ENCODE peak calls at places on chromosomes 2 and 18, in nine cellular contexts. One of them, this sample, is unnamed.
A peak's percentile ranks its signal among the peaks of the same experiment; 100 is the strongest.

GRCh38 chr2:168916329-168916672 is 15.2 kb downstream of the G6PC2 start:
- DNase-seq in astrocyte of the spinal cord: no peak
- DNase-seq in omental fat pad: no peak
- DNase-seq in NCI-H510A treated with DMSO at 0.1 percent for 48 hours: no peak
- DNase-seq in IMR-90: no peak
- DNase-seq in cardiac muscle cell: no peak
- DNase-seq in memory B cell: no peak
- DNase-seq in Caki2: no peak
- DNase-seq in stimulated activated naive CD8-positive, alpha-beta T cell treated with anti-CD3 and anti-CD28 coated beads, Interleukin-15, amount 100 ng/mL, for 72 hours: no peak
- DNase-seq in this sample: no peak

GRCh38 chr2:20421988-20422678 is 24.7 kb upstream of the RHOB start:
- DNase-seq in NCI-H510A treated with DMSO at 0.1 percent for 48 hours: no peak
- DNase-seq in stimulated activated naive CD8-positive, alpha-beta T cell treated with anti-CD3 and anti-CD28 coated beads, Interleukin-15, amount 100 ng/mL, for 72 hours: no peak
- DNase-seq in memory B cell: no peak
- DNase-seq in astrocyte of the spinal cord: peak; percentile 87
- DNase-seq in Caki2: no peak
- DNase-seq in omental fat pad: no peak
- DNase-seq in cardiac muscle cell: no peak
- DNase-seq in IMR-90: peak; percentile 82
- DNase-seq in this sample: no peak

GRCh38 chr2:207121784-207122183 is 44.0 kb downstream of the KLF7 start:
- DNase-seq in cardiac muscle cell: no peak
- DNase-seq in stimulated activated naive CD8-positive, alpha-beta T cell treated with anti-CD3 and anti-CD28 coated beads, Interleukin-15, amount 100 ng/mL, for 72 hours: no peak
- DNase-seq in NCI-H510A treated with DMSO at 0.1 percent for 48 hours: no peak
- DNase-seq in astrocyte of the spinal cord: peak; percentile 82
- DNase-seq in omental fat pad: no peak
- DNase-seq in memory B cell: no peak
- DNase-seq in IMR-90: peak; percentile 85
- DNase-seq in Caki2: peak; percentile 45
- DNase-seq in this sample: no peak

GRCh38 chr2:83915381-83915780 is 543.7 kb downstream of the SUCLG1 start:
- DNase-seq in stimulated activated naive CD8-positive, alpha-beta T cell treated with anti-CD3 and anti-CD28 coated beads, Interleukin-15, amount 100 ng/mL, for 72 hours: no peak
- DNase-seq in IMR-90: no peak
- DNase-seq in cardiac muscle cell: no peak
- DNase-seq in NCI-H510A treated with DMSO at 0.1 percent for 48 hours: no peak
- DNase-seq in omental fat pad: no peak
- DNase-seq in memory B cell: no peak
- DNase-seq in astrocyte of the spinal cord: no peak
- DNase-seq in Caki2: no peak
- DNase-seq in this sample: no peak

GRCh38 chr2:129923265-129924141 is 56.0 kb upstream of the RAB6C start:
- DNase-seq in Caki2: peak; percentile 44
- DNase-seq in omental fat pad: no peak
- DNase-seq in stimulated activated naive CD8-positive, alpha-beta T cell treated with anti-CD3 and anti-CD28 coated beads, Interleukin-15, amount 100 ng/mL, for 72 hours: peak; percentile 25
- DNase-seq in astrocyte of the spinal cord: peak; percentile 43
- DNase-seq in NCI-H510A treated with DMSO at 0.1 percent for 48 hours: peak; percentile 67
- DNase-seq in memory B cell: no peak
- DNase-seq in cardiac muscle cell: peak; percentile 73
- DNase-seq in IMR-90: peak; percentile 37
- DNase-seq in this sample: no peak

GRCh38 chr18:45793295-45793965 is 32.0 kb upstream of the SIGLEC15 start:
- DNase-seq in IMR-90: peak; percentile 93
- DNase-seq in NCI-H510A treated with DMSO at 0.1 percent for 48 hours: no peak
- DNase-seq in astrocyte of the spinal cord: peak; percentile 81
- DNase-seq in memory B cell: no peak
- DNase-seq in omental fat pad: no peak
- DNase-seq in cardiac muscle cell: no peak
- DNase-seq in stimulated activated naive CD8-positive, alpha-beta T cell treated with anti-CD3 and anti-CD28 coated beads, Interleukin-15, amount 100 ng/mL, for 72 hours: no peak
- DNase-seq in Caki2: peak; percentile 76
- DNase-seq in this sample: no peak

GRCh38 chr18:36386150-36386920 is 88.8 kb downstream of the FHOD3 start:
- DNase-seq in astrocyte of the spinal cord: no peak
- DNase-seq in NCI-H510A treated with DMSO at 0.1 percent for 48 hours: no peak
- DNase-seq in Caki2: no peak
- DNase-seq in IMR-90: no peak
- DNase-seq in omental fat pad: no peak
- DNase-seq in memory B cell: no peak
- DNase-seq in stimulated activated naive CD8-positive, alpha-beta T cell treated with anti-CD3 and anti-CD28 coated beads, Interleukin-15, amount 100 ng/mL, for 72 hours: no peak
- DNase-seq in cardiac muscle cell: no peak
- DNase-seq in this sample: no peak

GRCh38 chr18:36378194-36378593 is 80.7 kb downstream of the FHOD3 start:
- DNase-seq in omental fat pad: no peak
- DNase-seq in cardiac muscle cell: no peak
- DNase-seq in NCI-H510A treated with DMSO at 0.1 percent for 48 hours: no peak
- DNase-seq in IMR-90: no peak
- DNase-seq in stimulated activated naive CD8-positive, alpha-beta T cell treated with anti-CD3 and anti-CD28 coated beads, Interleukin-15, amount 100 ng/mL, for 72 hours: no peak
- DNase-seq in astrocyte of the spinal cord: no peak
- DNase-seq in memory B cell: no peak
- DNase-seq in Caki2: no peak
- DNase-seq in this sample: no peak

GRCh38 chr2:221166283-221166682 is 405.8 kb downstream of the EPHA4 start:
- DNase-seq in omental fat pad: no peak
- DNase-seq in Caki2: no peak
- DNase-seq in stimulated activated naive CD8-positive, alpha-beta T cell treated with anti-CD3 and anti-CD28 coated beads, Interleukin-15, amount 100 ng/mL, for 72 hours: no peak
- DNase-seq in IMR-90: peak; percentile 26
- DNase-seq in memory B cell: no peak
- DNase-seq in NCI-H510A treated with DMSO at 0.1 percent for 48 hours: no peak
- DNase-seq in astrocyte of the spinal cord: no peak
- DNase-seq in cardiac muscle cell: peak; percentile 82
- DNase-seq in this sample: no peak

GRCh38 chr2:88006912-88007439 is 9.4 kb downstream of the RNU2-63P start:
- DNase-seq in IMR-90: no peak
- DNase-seq in astrocyte of the spinal cord: no peak
- DNase-seq in stimulated activated naive CD8-positive, alpha-beta T cell treated with anti-CD3 and anti-CD28 coated beads, Interleukin-15, amount 100 ng/mL, for 72 hours: no peak
- DNase-seq in cardiac muscle cell: no peak
- DNase-seq in omental fat pad: no peak
- DNase-seq in Caki2: no peak
- DNase-seq in NCI-H510A treated with DMSO at 0.1 percent for 48 hours: no peak
- DNase-seq in memory B cell: no peak
- DNase-seq in this sample: no peak

GRCh38 chr2:225275443-225275842 is 124.1 kb upstream of the NYAP2 start:
- DNase-seq in IMR-90: no peak
- DNase-seq in omental fat pad: no peak
- DNase-seq in stimulated activated naive CD8-positive, alpha-beta T cell treated with anti-CD3 and anti-CD28 coated beads, Interleukin-15, amount 100 ng/mL, for 72 hours: no peak
- DNase-seq in memory B cell: no peak
- DNase-seq in cardiac muscle cell: no peak
- DNase-seq in Caki2: no peak
- DNase-seq in NCI-H510A treated with DMSO at 0.1 percent for 48 hours: no peak
- DNase-seq in astrocyte of the spinal cord: no peak
- DNase-seq in this sample: no peak

GRCh38 chr18:37537868-37538525 is 27.6 kb downstream of the CELF4 start:
- DNase-seq in astrocyte of the spinal cord: peak; percentile 46
- DNase-seq in stimulated activated naive CD8-positive, alpha-beta T cell treated with anti-CD3 and anti-CD28 coated beads, Interleukin-15, amount 100 ng/mL, for 72 hours: peak; percentile 53
- DNase-seq in IMR-90: peak; percentile 44
- DNase-seq in omental fat pad: peak; percentile 60
- DNase-seq in memory B cell: peak; percentile 36
- DNase-seq in cardiac muscle cell: peak; percentile 81
- DNase-seq in Caki2: peak; percentile 31
- DNase-seq in NCI-H510A treated with DMSO at 0.1 percent for 48 hours: peak; percentile 86
- DNase-seq in this sample: peak; percentile 82

GRCh38 chr2:208545398-208546042 is 138.9 kb downstream of the PTH2R start:
- DNase-seq in cardiac muscle cell: no peak
- DNase-seq in astrocyte of the spinal cord: no peak
- DNase-seq in stimulated activated naive CD8-positive, alpha-beta T cell treated with anti-CD3 and anti-CD28 coated beads, Interleukin-15, amount 100 ng/mL, for 72 hours: no peak
- DNase-seq in memory B cell: no peak
- DNase-seq in Caki2: no peak
- DNase-seq in omental fat pad: no peak
- DNase-seq in IMR-90: no peak
- DNase-seq in NCI-H510A treated with DMSO at 0.1 percent for 48 hours: peak; percentile 84
- DNase-seq in this sample: no peak

GRCh38 chr18:79426376-79427300 is 30.9 kb downstream of the NFATC1 start:
- DNase-seq in astrocyte of the spinal cord: no peak
- DNase-seq in cardiac muscle cell: no peak
- DNase-seq in stimulated activated naive CD8-positive, alpha-beta T cell treated with anti-CD3 and anti-CD28 coated beads, Interleukin-15, amount 100 ng/mL, for 72 hours: no peak
- DNase-seq in NCI-H510A treated with DMSO at 0.1 percent for 48 hours: no peak
- DNase-seq in omental fat pad: no peak
- DNase-seq in IMR-90: no peak
- DNase-seq in Caki2: no peak
- DNase-seq in memory B cell: no peak
- DNase-seq in this sample: no peak